ENCODE peak calls at places on chromosomes 11 and 22, in seven cellular contexts. E, U, Q, S, A, G and P are unnamed samples.

GRCh38 chr11:122399375-122399774 is 256.1 kb upstream of the UBASH3B start:
- DNase-seq in E (no peak), U (no peak), Q (no peak), S (no peak), A (no peak), G (no peak), P (no peak)

GRCh38 chr22:28600546-28601143 is 79.0 kb downstream of the TTC28 start:
- DNase-seq in E (peak), U (peak), Q (peak), S (peak), A (no peak), G (no peak), P (no peak)

GRCh38 chr22:30325065-30325720 is 1.5 kb downstream of the TBC1D10A start:
- DNase-seq in E (peak), U (no peak), Q (peak), S (no peak), A (no peak), G (no peak), P (no peak)

GRCh38 chr11:12029738-12030363 is 21.4 kb upstream of the DKK3 start:
- DNase-seq in E (peak), U (no peak), Q (peak), S (no peak), A (no peak), G (no peak), P (no peak)

GRCh38 chr11:129817282-129818051 is 1.8 kb downstream of the TMEM45B start:
- DNase-seq in E (no peak), U (no peak), Q (peak), S (no peak), A (no peak), G (no peak), P (no peak)

GRCh38 chr11:128465946-128466688 is 121.2 kb downstream of the ETS1 start:
- DNase-seq in E (no peak), U (no peak), Q (no peak), S (no peak), A (peak), G (no peak), P (no peak)

GRCh38 chr11:48107188-48107704 is 109.4 kb upstream of the OR4B1 start:
- DNase-seq in E (no peak), U (peak), Q (peak), S (no peak), A (no peak), G (no peak), P (no peak)

GRCh38 chr22:46299101-46299500 is 2.4 kb downstream of the GTSE1 start:
- DNase-seq in E (no peak), U (no peak), Q (no peak), S (no peak), A (no peak), G (no peak), P (no peak)

GRCh38 chr11:15863411-15863810 is 492.9 kb downstream of the SOX6 start:
- DNase-seq in E (no peak), U (no peak), Q (peak), S (no peak), A (no peak), G (no peak), P (no peak)